ENCODE peak calls at places on chromosomes 2 and 18, in ten cellular contexts. C is adrenal gland, S is ascending aorta, Z is vagina, R is fibroblast of lung, V is lower lobe of right lung, G is sigmoid colon, O is heart right ventricle, Y is ovary, L is astrocyte. X is an unnamed sample.

GRCh38 chr18:68694316-68694715 is 20.6 kb downstream of the TMX3 start:
- DNase-seq in C (no peak), S (no peak), Z (no peak), R (no peak), V (peak), G (no peak), O (peak), Y (no peak), L (no peak), X (peak)

GRCh38 chr2:71779306-71779855 is 326.0 kb downstream of the DYSF start:
- DNase-seq in C (no peak), S (peak), Z (peak), R (peak), V (no peak), G (no peak), O (no peak), Y (peak), L (peak), X (no peak)

GRCh38 chr2:15155959-15156574 is 405.1 kb downstream of the NBAS start:
- DNase-seq in C (no peak), S (no peak), Z (no peak), R (no peak), V (no peak), G (no peak), O (no peak), Y (no peak), L (no peak), X (no peak)

GRCh38 chr2:31980674-31981356 is 30.0 kb downstream of the MEMO1 start:
- DNase-seq in C (no peak), S (no peak), Z (no peak), R (peak), V (no peak), G (no peak), O (no peak), Y (no peak), L (peak), X (no peak)

GRCh38 chr2:98514879-98515570 is 70.4 kb downstream of the INPP4A start:
- DNase-seq in C (no peak), S (no peak), Z (no peak), R (peak), V (no peak), G (peak), O (no peak), Y (no peak), L (peak), X (no peak)

GRCh38 chr2:88615822-88616221 is 11.4 kb downstream of the EIF2AK3 start:
- DNase-seq in C (no peak), S (no peak), Z (no peak), R (no peak), V (no peak), G (no peak), O (no peak), Y (no peak), L (no peak), X (no peak)

GRCh38 chr18:23136326-23137092 is 1.2 kb downstream of the CABLES1 start:
- DNase-seq in C (no peak), S (peak), Z (no peak), R (peak), V (peak), G (no peak), O (peak), Y (peak), L (peak), X (peak)

GRCh38 chr2:182980115-182980514 is 58.1 kb downstream of the NCKAP1 start:
- DNase-seq in C (no peak), S (no peak), Z (no peak), R (peak), V (no peak), G (no peak), O (no peak), Y (no peak), L (peak), X (no peak)

GRCh38 chr18:63197246-63197791 is 122.2 kb downstream of the BCL2 start:
- DNase-seq in C (no peak), S (no peak), Z (no peak), R (no peak), V (no peak), G (no peak), O (no peak), Y (no peak), L (no peak), X (no peak)

GRCh38 chr2:13102340-13103063 is 385.8 kb downstream of the TRIB2 start:
- DNase-seq in C (no peak), S (no peak), Z (no peak), R (no peak), V (no peak), G (no peak), O (no peak), Y (no peak), L (no peak), X (no peak)

GRCh38 chr2:32860385-32860784 is 86.4 kb upstream of the LTBP1 start:
- DNase-seq in C (no peak), S (no peak), Z (no peak), R (no peak), V (no peak), G (no peak), O (no peak), Y (no peak), L (no peak), X (no peak)

GRCh38 chr18:21897811-21898210 is 157.2 kb downstream of the MIB1 start:
- DNase-seq in C (peak), S (no peak), Z (no peak), R (peak), V (no peak), G (no peak), O (no peak), Y (no peak), L (no peak), X (no peak)

GRCh38 chr2:28395334-28396061 is 2.8 kb downstream of the FOSL2 start:
- DNase-seq in C (peak), S (peak), Z (no peak), R (peak), V (peak), G (peak), O (no peak), Y (peak), L (peak), X (peak)

GRCh38 chr2:67846341-67847070 is 216.3 kb downstream of the C1D start:
- DNase-seq in C (peak), S (peak), Z (peak), R (peak), V (peak), G (peak), O (peak), Y (peak), L (peak), X (peak)
- H3K4me3 ChIP-seq in C (peak), S (peak), Z (no peak), R (peak), V (no peak), G (peak), O (peak), Y (no peak), L (no peak), X (no peak)

GRCh38 chr2:43462866-43463641 is 132.8 kb downstream of the THADA start:
- DNase-seq in C (no peak), S (no peak), Z (no peak), R (no peak), V (no peak), G (no peak), O (no peak), Y (no peak), L (no peak), X (no peak)

GRCh38 chr2:43460611-43461396 is 135.0 kb downstream of the THADA start:
- DNase-seq in C (no peak), S (no peak), Z (no peak), R (no peak), V (no peak), G (no peak), O (no peak), Y (no peak), L (no peak), X (no peak)

GRCh38 chr2:43459455-43459854 is 136.4 kb downstream of the THADA start:
- DNase-seq in C (no peak), S (no peak), Z (no peak), R (peak), V (no peak), G (no peak), O (no peak), Y (no peak), L (peak), X (no peak)

GRCh38 chr2:43460141-43460540 is 135.7 kb downstream of the THADA start:
- DNase-seq in C (no peak), S (no peak), Z (no peak), R (no peak), V (no peak), G (no peak), O (no peak), Y (no peak), L (no peak), X (no peak)

DNA sequence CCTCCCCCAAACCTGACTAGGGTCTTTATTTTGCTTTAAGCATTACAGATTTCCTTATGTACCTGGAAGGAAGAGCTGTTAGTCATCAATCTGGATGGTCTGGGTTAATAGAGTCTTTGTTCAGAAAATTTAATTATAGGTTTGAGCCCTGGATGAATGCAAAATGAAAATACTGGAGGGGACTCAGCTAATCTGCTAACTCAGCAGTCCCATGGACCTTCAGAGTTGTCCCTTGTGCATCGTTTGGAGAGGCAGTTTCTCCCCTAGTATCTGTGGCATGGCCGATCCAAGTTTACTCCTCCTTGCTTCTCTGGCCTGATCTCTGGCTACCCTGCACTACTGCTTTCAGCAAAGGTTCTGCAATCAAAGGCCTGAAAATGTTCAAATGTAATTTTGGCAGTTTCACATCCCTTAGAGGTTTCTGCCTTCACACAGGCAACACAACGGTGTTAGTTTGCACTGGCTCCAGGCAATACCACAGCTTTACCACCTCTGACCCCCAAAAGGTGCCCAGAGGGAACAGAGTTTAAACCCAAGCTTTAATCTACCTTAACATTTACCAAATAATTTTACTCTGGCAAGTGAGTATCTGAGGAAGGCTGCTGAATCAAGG is 134.3 kb downstream of the THADA start:
- DNase-seq in C (no peak), S (no peak), Z (no peak), R (no peak), V (no peak), G (no peak), O (no peak), Y (no peak), L (no peak), X (no peak)
- H3K27ac ChIP-seq in C (peak), S (peak), Z (peak), R (no peak), V (peak), G (peak), O (no peak), Y (no peak), L (no peak), X (no peak)

GRCh38 chr2:19810148-19810547 is 91.6 kb downstream of the TTC32 start:
- DNase-seq in C (no peak), S (no peak), Z (no peak), R (no peak), V (no peak), G (no peak), O (no peak), Y (no peak), L (no peak), X (no peak)

GRCh38 chr2:19810637-19811036 is 91.1 kb downstream of the TTC32 start:
- DNase-seq in C (no peak), S (peak), Z (peak), R (peak), V (no peak), G (no peak), O (peak), Y (no peak), L (no peak), X (no peak)

GRCh38 chr2:19807346-19807745 is 94.4 kb downstream of the TTC32 start:
- DNase-seq in C (no peak), S (peak), Z (peak), R (no peak), V (no peak), G (no peak), O (no peak), Y (no peak), L (no peak), X (no peak)

GRCh38 chr2:19807866-19808265 is 93.9 kb downstream of the TTC32 start:
- DNase-seq in C (no peak), S (no peak), Z (peak), R (no peak), V (no peak), G (no peak), O (no peak), Y (no peak), L (no peak), X (no peak)

DNA sequence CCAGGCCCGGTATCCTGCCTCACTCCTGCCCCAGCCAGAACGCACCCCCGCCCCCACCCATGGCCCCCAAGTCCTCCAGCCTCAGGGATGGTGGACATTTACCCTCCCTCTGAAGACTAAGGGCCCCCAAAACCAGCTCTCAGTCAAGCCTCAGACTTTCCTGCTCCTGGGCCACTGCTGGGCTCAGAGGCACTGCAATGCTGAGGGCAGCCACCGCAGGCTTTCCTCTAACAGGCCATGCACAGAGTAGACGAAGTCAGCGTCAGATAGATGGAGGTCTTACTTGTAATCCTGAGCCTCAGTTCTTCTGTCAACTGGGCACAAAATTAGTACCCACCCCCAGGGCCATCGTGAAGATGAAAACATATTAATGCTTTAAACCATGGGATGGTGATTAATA is 92.6 kb downstream of the TTC32 start:
- DNase-seq in C (no peak), S (peak), Z (peak), R (no peak), V (no peak), G (no peak), O (no peak), Y (no peak), L (no peak), X (no peak)
- TF ChIP-seq CTCF in C (no peak), S (no peak), Z (no peak), R (no peak), V (no peak), G (no peak), O (no peak), Y (no peak), L (no peak), X (no peak)

DNA sequence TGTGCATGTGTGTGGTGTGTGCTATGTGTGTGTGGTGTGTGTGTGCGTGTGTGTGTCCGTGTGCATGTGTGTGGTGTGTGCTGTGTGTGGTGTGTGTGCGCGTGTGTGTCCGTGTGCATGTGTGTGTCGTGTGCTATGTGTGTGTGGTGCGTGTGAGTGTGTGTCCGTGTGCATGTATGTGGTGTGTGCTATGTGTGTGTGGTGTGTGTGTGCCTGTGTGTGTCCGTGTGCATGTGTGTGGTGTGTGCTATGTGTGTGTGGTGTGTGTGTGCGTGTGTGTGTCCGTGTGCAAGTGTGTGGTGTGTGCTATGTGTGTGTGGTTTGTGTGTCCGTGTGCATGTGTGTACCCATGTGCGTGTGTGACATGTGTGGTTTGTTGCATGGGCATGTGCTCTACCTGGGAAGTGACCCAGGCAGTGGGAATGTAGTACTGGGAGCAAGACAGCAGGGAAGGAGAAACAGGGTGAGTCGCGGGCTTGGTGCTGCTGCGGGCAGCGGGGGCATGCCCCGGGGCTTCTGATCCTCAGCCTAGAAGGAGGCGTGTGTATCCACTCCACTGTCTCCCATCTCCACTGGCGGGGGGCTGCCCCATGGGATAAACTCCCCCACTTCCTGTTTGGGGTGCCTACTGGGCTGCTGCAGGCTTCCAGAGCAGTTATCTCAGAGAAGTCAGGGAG is 7.6 kb upstream of the OTOS start:
- DNase-seq in C (no peak), S (no peak), Z (no peak), R (no peak), V (no peak), G (no peak), O (no peak), Y (no peak), L (no peak), X (peak)
- H3K4me3 ChIP-seq in C (no peak), S (no peak), Z (no peak), R (no peak), V (no peak), G (no peak), O (no peak), Y (no peak), L (no peak), X (no peak)

X was measured in left lung.